ENCODE peak calls at places on chromosomes 3 and 15, in eight cellular contexts. T, G, D, A, J, K, B and L are unnamed samples.

GRCh38 chr3:183594636-183595035 is 39.1 kb upstream of the KLHL6 start:
- DNase-seq in T (no peak), G (no peak), D (no peak), A (no peak), J (no peak), K (no peak), B (no peak), L (no peak)

GRCh38 chr3:169966951-169967915 is 626 bp downstream of the SEC62 start:
- DNase-seq in T (peak), G (peak), D (no peak), A (no peak), J (no peak), K (no peak), B (peak), L (peak)

GRCh38 chr15:47293763-47294162 is 423.5 kb upstream of the SEMA6D start:
- DNase-seq in T (peak), G (peak), D (peak), A (peak), J (peak), K (no peak), B (no peak), L (no peak)

GRCh38 chr15:78171864-78172472 is 22.8 kb downstream of the IDH3A start:
- DNase-seq in T (no peak), G (no peak), D (no peak), A (no peak), J (no peak), K (no peak), B (no peak), L (no peak)

GRCh38 chr15:101141926-101142527 is 109.8 kb downstream of the CHSY1 start:
- DNase-seq in T (no peak), G (no peak), D (no peak), A (no peak), J (no peak), K (no peak), B (no peak), L (no peak)

GRCh38 chr3:101300073-101300472 is 20.3 kb downstream of the IMPG2 start:
- DNase-seq in T (no peak), G (no peak), D (no peak), A (no peak), J (no peak), K (no peak), B (no peak), L (no peak)

GRCh38 chr3:156628095-156628690 is 46.2 kb upstream of the TIPARP start:
- DNase-seq in T (no peak), G (no peak), D (no peak), A (no peak), J (no peak), K (no peak), B (no peak), L (no peak)

GRCh38 chr3:72996121-72996472 is 514 bp upstream of the PPP4R2 start:
- DNase-seq in T (peak), G (no peak), D (peak), A (peak), J (peak), K (no peak), B (no peak), L (no peak)

GRCh38 chr3:124584552-124585391 is 145.5 kb upstream of the UMPS start:
- DNase-seq in T (peak), G (peak), D (peak), A (peak), J (no peak), K (no peak), B (no peak), L (no peak)

GRCh38 chr15:51696566-51696965 is 15.3 kb downstream of the SCG3 start:
- DNase-seq in T (no peak), G (no peak), D (no peak), A (no peak), J (no peak), K (no peak), B (no peak), L (no peak)

GRCh38 chr3:174089592-174089991 is 692.0 kb downstream of the NLGN1 start:
- DNase-seq in T (no peak), G (no peak), D (no peak), A (no peak), J (no peak), K (no peak), B (no peak), L (no peak)

GRCh38 chr15:94972314-94972713 is 741.0 kb downstream of the MCTP2 start:
- DNase-seq in T (no peak), G (no peak), D (no peak), A (no peak), J (no peak), K (no peak), B (no peak), L (no peak)

GRCh38 chr15:101037090-101037830 is 118.1 kb downstream of the LRRK1 start:
- DNase-seq in T (no peak), G (no peak), D (no peak), A (peak), J (no peak), K (no peak), B (no peak), L (no peak)

GRCh38 chr15:25175789-25176615 is 221.2 kb downstream of the SNRPN start:
- DNase-seq in T (peak), G (peak), D (peak), A (peak), J (no peak), K (no peak), B (no peak), L (no peak)

GRCh38 chr15:35933531-35933930 is 387.6 kb upstream of the DPH6 start:
- DNase-seq in T (no peak), G (no peak), D (no peak), A (no peak), J (no peak), K (no peak), B (no peak), L (no peak)

GRCh38 chr3:19229086-19229485 is 80.8 kb downstream of the KCNH8 start:
- DNase-seq in T (no peak), G (no peak), D (no peak), A (no peak), J (no peak), K (no peak), B (no peak), L (peak)

GRCh38 chr3:60660026-60660425 is 591.2 kb downstream of the FHIT start:
- DNase-seq in T (no peak), G (no peak), D (no peak), A (no peak), J (no peak), K (no peak), B (no peak), L (no peak)

GRCh38 chr15:78932216-78932808 is 12.5 kb downstream of the CTSH start:
- DNase-seq in T (no peak), G (no peak), D (no peak), A (no peak), J (no peak), K (no peak), B (no peak), L (no peak)

GRCh38 chr3:126023390-126023789 is 54.4 kb downstream of the ROPN1B start:
- DNase-seq in T (no peak), G (no peak), D (no peak), A (no peak), J (no peak), K (no peak), B (no peak), L (no peak)

GRCh38 chr3:89049119-89049518 is 58.3 kb upstream of the EPHA3 start:
- DNase-seq in T (no peak), G (no peak), D (no peak), A (no peak), J (no peak), K (no peak), B (no peak), L (peak)

GRCh38 chr3:25493786-25494185 is 65.7 kb downstream of the RARB start:
- DNase-seq in T (no peak), G (no peak), D (no peak), A (no peak), J (no peak), K (no peak), B (peak), L (no peak)

GRCh38 chr15:49282366-49282765 is 112.3 kb downstream of the GALK2 start:
- DNase-seq in T (no peak), G (no peak), D (no peak), A (no peak), J (no peak), K (no peak), B (no peak), L (no peak)

GRCh38 chr15:81160312-81161214 is 26.5 kb downstream of the CFAP161 start:
- DNase-seq in T (peak), G (peak), D (no peak), A (peak), J (peak), K (no peak), B (no peak), L (no peak)

GRCh38 chr3:149657458-149657795 is 398 bp downstream of the WWTR1 start:
- DNase-seq in T (peak), G (peak), D (no peak), A (peak), J (peak), K (no peak), B (no peak), L (peak)

GRCh38 chr3:149659173-149659468 is 1.3 kb upstream of the WWTR1 start:
- DNase-seq in T (no peak), G (peak), D (no peak), A (no peak), J (no peak), K (no peak), B (no peak), L (no peak)

GRCh38 chr3:149658444-149659172 is 783 bp upstream of the WWTR1 start:
- DNase-seq in T (peak), G (peak), D (peak), A (peak), J (peak), K (no peak), B (no peak), L (peak)

GRCh38 chr3:149655826-149656599 is 1.8 kb downstream of the WWTR1 start:
- DNase-seq in T (no peak), G (no peak), D (no peak), A (no peak), J (no peak), K (no peak), B (no peak), L (no peak)

GRCh38 chr3:149657796-149658443 is at the start of gene WWTR1:
- DNase-seq in T (peak), G (peak), D (peak), A (peak), J (peak), K (peak), B (peak), L (peak)
- TF ChIP-seq POLR2A in T (peak), G (peak), D (peak), A (peak), J (peak), K (peak), B (peak), L (no peak)

GRCh38 chr15:92655178-92655995 is at the start of gene FAM174B:
- DNase-seq in T (peak), G (no peak), D (peak), A (peak), J (no peak), K (no peak), B (no peak), L (no peak)
- TF ChIP-seq POLR2A in T (no peak), G (no peak), D (peak), A (peak), J (peak), K (no peak), B (peak), L (no peak)

DNA sequence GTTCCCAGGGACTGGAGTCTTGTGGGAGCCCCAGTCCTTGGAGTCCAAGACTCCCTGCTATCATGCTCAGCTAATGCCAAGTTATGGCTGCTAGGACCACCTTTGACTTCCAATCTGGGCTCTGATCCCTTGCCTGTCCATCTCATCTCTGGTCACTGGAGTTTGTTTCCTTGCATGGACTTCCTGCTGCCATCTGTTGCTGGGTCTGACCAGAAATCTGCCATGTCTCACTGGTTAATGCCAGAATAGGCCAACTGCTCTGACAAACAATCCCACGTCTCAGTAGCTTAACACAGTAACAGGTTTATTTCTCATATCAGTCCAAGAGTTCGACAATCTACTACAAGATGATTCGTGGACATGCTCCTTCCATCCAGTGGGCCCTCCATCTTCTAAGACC is 10.1 kb upstream of the GLCE start:
- DNase-seq in T (no peak), G (no peak), D (no peak), A (no peak), J (no peak), K (no peak), B (no peak), L (no peak)
- TF ChIP-seq POLR2A in T (no peak), G (no peak), D (no peak), A (no peak), J (no peak), K (no peak), B (no peak), L (no peak)

GRCh38 chr15:63597033-63597790 is at the start of gene FBXL22:
- DNase-seq in T (peak), G (no peak), D (no peak), A (peak), J (no peak), K (no peak), B (no peak), L (no peak)
- TF ChIP-seq POLR2A in T (no peak), G (no peak), D (no peak), A (peak), J (no peak), K (no peak), B (no peak), L (no peak)

GRCh38 chr15:34588046-34588674 is 4.7 kb upstream of the GOLGA8B start:
- DNase-seq in T (peak), G (peak), D (peak), A (peak), J (peak), K (no peak), B (peak), L (peak)
- TF ChIP-seq POLR2A in T (no peak), G (peak), D (peak), A (no peak), J (peak), K (no peak), B (peak), L (peak)

GRCh38 chr15:64693134-64693533 is 82.3 kb downstream of the RBPMS2 start:
- DNase-seq in T (no peak), G (peak), D (peak), A (peak), J (no peak), K (no peak), B (peak), L (no peak)
- TF ChIP-seq POLR2A in T (no peak), G (no peak), D (no peak), A (no peak), J (no peak), K (no peak), B (no peak), L (no peak)

GRCh38 chr3:106242779-106243178 is 374.0 kb upstream of the CBLB start:
- DNase-seq in T (no peak), G (no peak), D (no peak), A (no peak), J (no peak), K (no peak), B (no peak), L (no peak)
- TF ChIP-seq POLR2A in T (no peak), G (no peak), D (no peak), A (no peak), J (no peak), K (no peak), B (no peak), L (no peak)

GRCh38 chr3:50123394-50124361 is 31.4 kb upstream of the SEMA3F start:
- DNase-seq in T (no peak), G (no peak), D (no peak), A (no peak), J (no peak), K (no peak), B (no peak), L (no peak)

GRCh38 chr3:50122661-50123391 is 32.3 kb upstream of the SEMA3F start:
- DNase-seq in T (no peak), G (no peak), D (no peak), A (no peak), J (no peak), K (no peak), B (no peak), L (no peak)

GRCh38 chr3:50126287-50127211 is 28.6 kb upstream of the SEMA3F start:
- DNase-seq in T (no peak), G (no peak), D (no peak), A (no peak), J (no peak), K (no peak), B (peak), L (no peak)

GRCh38 chr3:50125541-50126286 is 29.4 kb upstream of the SEMA3F start:
- DNase-seq in T (no peak), G (no peak), D (no peak), A (no peak), J (no peak), K (no peak), B (no peak), L (no peak)

GRCh38 chr3:50124363-50125226 is 30.5 kb upstream of the SEMA3F start:
- DNase-seq in T (no peak), G (no peak), D (no peak), A (no peak), J (no peak), K (no peak), B (no peak), L (no peak)
- TF ChIP-seq POLR2A in T (no peak), G (no peak), D (no peak), A (no peak), J (no peak), K (no peak), B (no peak), L (no peak)

DNA sequence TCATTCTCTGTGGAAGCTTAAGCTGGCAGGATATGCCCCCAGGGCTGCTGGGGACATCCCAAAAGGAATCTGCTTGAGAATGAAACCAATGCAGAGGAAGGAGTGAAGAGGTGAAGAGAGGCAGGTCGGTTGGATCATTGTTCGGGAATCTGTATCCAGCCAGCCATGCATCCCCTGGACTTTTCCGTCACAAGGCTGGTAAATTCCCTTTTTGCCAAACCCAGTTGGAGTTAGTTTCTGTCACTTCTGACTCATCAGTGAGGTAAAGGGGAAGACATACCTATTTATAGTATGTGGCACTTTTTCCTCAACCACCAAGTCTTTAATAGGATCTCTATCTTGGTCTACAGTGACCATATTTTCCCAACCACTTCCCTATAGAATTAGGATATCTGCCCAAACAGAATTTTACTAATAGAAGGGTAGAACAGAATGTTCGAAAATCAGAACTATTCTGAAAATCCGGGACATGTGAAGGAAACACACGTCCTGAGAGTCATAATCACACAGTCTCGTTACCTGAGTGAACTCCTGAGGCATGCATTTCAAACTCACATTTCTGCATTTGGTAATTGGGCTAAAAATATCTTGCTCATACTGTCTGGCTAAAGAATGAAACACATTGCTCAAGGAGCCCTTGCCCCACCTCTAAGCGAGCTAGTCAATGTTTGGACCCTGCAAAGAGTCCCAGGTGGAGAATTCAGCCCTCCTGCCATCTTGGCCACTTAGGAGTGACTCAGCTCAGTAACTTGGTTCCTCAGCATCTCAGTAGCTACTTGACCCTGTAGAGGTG is 289.7 kb upstream of the ADAMTS9 start:
- DNase-seq in T (no peak), G (no peak), D (no peak), A (no peak), J (no peak), K (no peak), B (no peak), L (no peak)
- TF ChIP-seq POLR2A in T (no peak), G (no peak), D (no peak), A (no peak), J (no peak), K (no peak), B (no peak), L (no peak)